ENCODE peak calls at places on chromosomes 12 and 14, in nine cellular contexts. R is body of pancreas, K is gastrocnemius medialis, E is breast epithelium, I is thyroid gland, F is IMR-90, U is suprapubic skin, Y is heart left ventricle, T is HCT116. Z is an unnamed sample. For H3K36me3, the result is how much of the 10 kb centered on the place peaks cover.

GRCh38 chr12:26767865-26768264 is 65.1 kb downstream of the ITPR2 start:
- DNase-seq in I (no peak), Y (no peak), U (no peak), T (no peak), E (no peak), F (no peak), K (no peak), R (no peak), Z (no peak)

GRCh38 chr12:77049767-77050353 is 15.5 kb downstream of the E2F7 start:
- DNase-seq in R (peak), Y (no peak), T (peak), F (peak), K (no peak), U (no peak), I (no peak), E (no peak), Z (no peak)

GRCh38 chr14:77086017-77086727 is 11.9 kb upstream of the CIPC start:
- DNase-seq in U (no peak), R (no peak), Y (no peak), F (peak), K (no peak), E (no peak), I (peak), T (no peak), Z (no peak)

GRCh38 chr12:129276408-129277042 is 423.2 kb downstream of the GLT1D1 start:
- DNase-seq in T (no peak), E (no peak), I (no peak), R (no peak), K (no peak), U (no peak), Y (no peak), F (no peak), Z (no peak)

GRCh38 chr12:100520048-100520769 is 46.5 kb downstream of the NR1H4 start:
- DNase-seq in Y (no peak), T (no peak), E (no peak), I (no peak), K (no peak), U (no peak), R (no peak), F (no peak), Z (no peak)

GRCh38 chr14:99725774-99726537 is 41.9 kb downstream of the CYP46A1 start:
- DNase-seq in T (no peak), R (no peak), Y (peak), E (peak), I (peak), U (peak), K (no peak), F (no peak), Z (no peak)

GRCh38 chr12:14635776-14636175 is 60.6 kb downstream of the GUCY2C start:
- DNase-seq in Y (no peak), K (no peak), I (no peak), F (no peak), U (no peak), E (no peak), T (no peak), R (no peak), Z (no peak)

GRCh38 chr14:69658664-69659261 is 47.4 kb downstream of the SUSD6 start:
- DNase-seq in E (no peak), U (no peak), Y (no peak), K (no peak), F (peak), I (no peak), R (no peak), T (no peak), Z (no peak)

GRCh38 chr12:49133014-49133413 is 1.8 kb upstream of the TUBA1B start:
- DNase-seq in E (no peak), I (no peak), F (no peak), U (no peak), Y (no peak), R (no peak), T (no peak), K (no peak), Z (no peak)

GRCh38 chr12:99658950-99659349 is 11.4 kb downstream of the GARIN6 start:
- DNase-seq in R (no peak), I (no peak), Y (no peak), U (no peak), K (no peak), E (no peak), T (peak), F (no peak), Z (no peak)

GRCh38 chr12:48165089-48166031 is 8.0 kb upstream of the ASB8 start:
- DNase-seq in U (no peak), Y (no peak), I (no peak), R (no peak), F (peak), E (no peak), T (peak), K (no peak), Z (no peak)

GRCh38 chr12:10940389-10940788 is 1.3 kb upstream of the TAS2R14 start:
- DNase-seq in Y (no peak), I (no peak), E (no peak), U (no peak), R (no peak), F (peak), K (no peak), T (no peak), Z (no peak)

GRCh38 chr12:71592841-71593240 is 70.8 kb downstream of the ZFC3H1 start:
- DNase-seq in Y (no peak), K (no peak), F (no peak), U (no peak), T (no peak), E (no peak), I (no peak), R (no peak), Z (no peak)

GRCh38 chr12:55847603-55848329 is 5.0 kb upstream of the MMP19 start:
- DNase-seq in Y (peak), T (no peak), I (peak), F (peak), E (no peak), R (peak), K (peak), U (peak), Z (peak)

GRCh38 chr12:109389146-109389545 is 41.4 kb downstream of the MYO1H start:
- DNase-seq in Y (no peak), T (no peak), K (no peak), I (no peak), E (no peak), F (no peak), U (no peak), R (no peak), Z (no peak)

GRCh38 chr14:33515899-33516298 is 435.0 kb downstream of the EGLN3 start:
- DNase-seq in R (no peak), I (no peak), E (no peak), T (no peak), U (no peak), F (no peak), K (no peak), Y (no peak), Z (no peak)

GRCh38 chr12:59372971-59373370 is 222.9 kb upstream of the SLC16A7 start:
- DNase-seq in K (no peak), R (peak), E (no peak), T (peak), F (peak), Y (no peak), U (no peak), I (peak), Z (no peak)

GRCh38 chr14:52020315-52020714 is 31.0 kb downstream of the RTRAF start:
- DNase-seq in F (no peak), K (no peak), T (no peak), E (no peak), Y (no peak), R (no peak), U (no peak), I (no peak), Z (no peak)

GRCh38 chr12:48189331-48190125 is 6.1 kb downstream of the CCDC184 start:
- DNase-seq in Y (no peak), K (no peak), U (no peak), E (no peak), T (peak), R (peak), F (peak), I (peak), Z (peak)

GRCh38 chr14:21852061-21852664 is 178.5 kb upstream of the OR4E1 start:
- DNase-seq in T (peak), E (no peak), K (no peak), Y (peak), F (peak), U (no peak), I (peak), R (peak), Z (peak)

GRCh38 chr14:30291216-30291615 is 267.7 kb upstream of the G2E3 start:
- DNase-seq in Y (no peak), I (peak), F (peak), R (no peak), T (no peak), U (no peak), K (no peak), E (no peak), Z (no peak)

GRCh38 chr14:34498684-34499412 is 36.8 kb upstream of the SPTSSA start:
- DNase-seq in T (peak), K (no peak), U (no peak), Y (no peak), E (no peak), F (peak), I (no peak), R (peak), Z (peak)

GRCh38 chr12:125674554-125674953 is 609.3 kb downstream of the AACS start:
- DNase-seq in R (no peak), F (no peak), I (no peak), E (no peak), T (no peak), U (no peak), K (no peak), Y (no peak), Z (no peak)

GRCh38 chr12:98863167-98863566 is 218.1 kb downstream of the APAF1 start:
- DNase-seq in E (no peak), F (no peak), T (no peak), I (no peak), Y (no peak), U (no peak), K (no peak), R (no peak), Z (no peak)

GRCh38 chr14:81313200-81313599 is 86.9 kb downstream of the STON2 start:
- DNase-seq in K (no peak), R (no peak), Y (no peak), I (no peak), T (no peak), E (no peak), F (no peak), U (no peak), Z (no peak)

GRCh38 chr14:91253795-91254323 is 9.4 kb upstream of the GPR68 start:
- DNase-seq in Y (no peak), E (no peak), K (no peak), I (no peak), U (no peak), R (no peak), T (no peak), F (no peak), Z (no peak)

GRCh38 chr14:34710744-34711143 is 3.6 kb downstream of the CFL2 start:
- DNase-seq in I (no peak), T (no peak), U (no peak), F (peak), K (no peak), R (no peak), E (no peak), Y (no peak), Z (no peak)

GRCh38 chr12:119036878-119037493 is 55.6 kb downstream of the SRRM4 start:
- DNase-seq in R (peak), I (peak), U (no peak), T (no peak), Y (no peak), K (no peak), E (no peak), F (no peak), Z (peak)

GRCh38 chr14:94640721-94641631 is 28.8 kb downstream of the SERPINA3 start:
- DNase-seq in T (peak), U (peak), K (no peak), F (no peak), I (no peak), E (no peak), R (no peak), Y (no peak), Z (no peak)

GRCh38 chr14:73249564-73250316 is 12.4 kb downstream of the PAPLN start:
- DNase-seq in I (no peak), K (no peak), E (no peak), T (no peak), U (no peak), F (no peak), Y (no peak), R (no peak), Z (no peak)

GRCh38 chr12:4899361-4899760 is 10.3 kb upstream of the KCNA1 start:
- DNase-seq in Y (no peak), F (no peak), T (no peak), K (no peak), E (no peak), U (no peak), R (no peak), I (peak), Z (no peak)

GRCh38 chr12:559907-560455 is 100.2 kb downstream of the B4GALNT3 start:
- DNase-seq in U (no peak), K (no peak), Y (no peak), E (no peak), R (no peak), I (no peak), F (no peak), T (no peak), Z (no peak)

GRCh38 chr12:124432376-124432775 is 135.0 kb downstream of the NCOR2 start:
- DNase-seq in R (peak), E (no peak), F (no peak), T (no peak), I (no peak), K (no peak), U (no peak), Y (peak), Z (no peak)

GRCh38 chr14:64170190-64170589 is 124.0 kb downstream of the ESR2 start:
- DNase-seq in F (no peak), R (no peak), I (no peak), T (no peak), K (no peak), U (no peak), E (no peak), Y (no peak), Z (peak)
- H3K36me3 ChIP-seq in F (under half), R (under half), I (half or more), T (under half), K (half or more), U (half or more), E (under half), Y (under half), Z (under half)

GRCh38 chr14:42664185-42664584 is 1057.5 kb downstream of the LRFN5 start:
- DNase-seq in E (no peak), I (no peak), K (no peak), T (no peak), U (no peak), Y (no peak), R (no peak), F (no peak), Z (no peak)
- TF ChIP-seq POLR2A in E (no peak), I (no peak), K (no peak), T (no peak), U (no peak), Y (no peak), R (no peak), F (no peak), Z (no peak)

GRCh38 chr14:101882141-101882935 is 82.0 kb upstream of the DYNC1H1 start:
- DNase-seq in T (no peak), K (no peak), R (no peak), U (no peak), F (no peak), E (no peak), Y (no peak), I (no peak), Z (no peak)
- H3K36me3 ChIP-seq in T (under half), K (under half), R (under half), U (half or more), F (under half), E (under half), Y (under half), I (under half), Z (under half)

GRCh38 chr12:6979021-6979420 is 8.3 kb downstream of the EMG1 start:
- DNase-seq in Y (no peak), I (peak), T (no peak), F (no peak), U (no peak), K (no peak), E (no peak), R (no peak), Z (no peak)

GRCh38 chr12:6977653-6978052 is 6.9 kb downstream of the EMG1 start:
- DNase-seq in E (no peak), Y (no peak), T (no peak), K (no peak), U (no peak), F (no peak), R (no peak), I (no peak), Z (no peak)

GRCh38 chr12:6980075-6980474 is 9.4 kb downstream of the EMG1 start:
- DNase-seq in U (no peak), R (no peak), I (no peak), Y (no peak), F (no peak), E (no peak), K (no peak), T (no peak), Z (no peak)

GRCh38 chr12:6979453-6979852 is 8.7 kb downstream of the EMG1 start:
- DNase-seq in I (no peak), K (no peak), Y (no peak), E (no peak), U (no peak), R (no peak), F (no peak), T (no peak), Z (no peak)

GRCh38 chr12:6978188-6978986 is 7.7 kb downstream of the EMG1 start:
- DNase-seq in U (no peak), R (no peak), K (no peak), E (no peak), F (no peak), I (peak), T (no peak), Y (no peak), Z (no peak)
- TF ChIP-seq POLR2A in U (no peak), R (no peak), K (no peak), E (no peak), F (no peak), I (no peak), T (no peak), Y (no peak), Z (no peak)

Z was measured in transverse colon.